ENCODE peak calls at places on chromosomes 12 and 14, in six cellular contexts. O is body of pancreas, J is GM23248, V is OCI-LY7, F is mesendoderm, S is aorta. X is an unnamed sample.

GRCh38 chr12:849192-849527 is 96.8 kb downstream of the WNK1 start:
- DNase-seq in O (no peak), J (no peak), V (no peak), F (no peak), S (no peak), X (no peak)

GRCh38 chr12:113860950-113861349 is 105.2 kb downstream of the RBM19 start:
- DNase-seq in O (no peak), J (peak; percentile 76), V (no peak), F (peak; percentile 85), S (no peak), X (no peak)

GRCh38 chr12:38711055-38711454 is 194.3 kb downstream of the CPNE8 start:
- DNase-seq in O (no peak), J (no peak), V (no peak), F (no peak), S (no peak), X (no peak)

GRCh38 chr14:63533474-63533873 is 9.7 kb downstream of the PPP2R5E start:
- DNase-seq in O (no peak), J (no peak), V (no peak), F (no peak), S (no peak), X (no peak)

GRCh38 chr14:77914073-77914721 is 114.3 kb downstream of the ADCK1 start:
- DNase-seq in O (no peak), J (no peak), V (no peak), F (peak; percentile 50), S (no peak), X (no peak)

GRCh38 chr12:24909667-24910066 is 39.2 kb downstream of the BCAT1 start:
- DNase-seq in O (peak; percentile 61), J (peak; percentile 93), V (no peak), F (no peak), S (no peak), X (no peak)

GRCh38 chr12:80412343-80412953 is 31.6 kb upstream of the PTPRQ start:
- DNase-seq in O (no peak), J (peak; percentile 80), V (peak; percentile 67), F (peak; percentile 58), S (no peak), X (no peak)

GRCh38 chr12:54680374-54680773 is 32.2 kb upstream of the DCD start:
- DNase-seq in O (peak; percentile 38), J (peak; percentile 17), V (peak; percentile 43), F (peak; percentile 82), S (no peak), X (no peak)

DNA sequence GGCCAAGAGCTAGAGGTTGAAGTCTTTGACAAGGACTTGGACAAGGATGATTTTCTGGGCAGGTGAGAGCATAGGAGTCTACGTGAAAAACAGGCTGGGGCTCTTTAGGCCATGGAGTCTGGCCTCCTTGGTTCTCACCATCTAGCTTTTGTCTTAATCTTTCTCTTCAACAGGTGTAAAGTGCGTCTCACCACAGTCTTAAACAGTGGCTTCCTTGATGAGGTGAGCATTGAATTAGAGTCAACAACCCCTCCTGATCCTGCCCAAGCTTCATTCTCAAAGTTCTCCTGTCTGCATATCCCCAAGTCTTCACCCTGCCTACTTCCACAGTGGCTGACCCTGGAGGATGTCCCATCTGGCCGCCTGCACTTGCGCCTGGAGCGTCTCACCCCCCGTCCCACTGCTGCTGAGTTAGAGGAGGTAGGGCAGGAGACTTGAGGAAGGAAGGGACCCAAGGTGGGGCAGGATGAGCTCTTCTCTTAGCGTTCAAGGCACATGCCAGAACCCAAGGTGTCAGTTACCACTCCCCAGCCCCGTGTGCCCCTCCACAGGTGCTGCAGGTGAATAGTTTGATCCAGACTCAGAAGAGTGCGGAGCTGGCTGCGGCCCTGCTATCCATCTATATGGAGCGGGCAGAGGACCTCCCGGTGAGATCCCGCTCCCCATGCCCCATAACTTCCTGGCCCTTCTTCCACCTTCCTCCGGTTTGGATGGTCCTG is 9.9 kb downstream of the ESYT1 start:
- DNase-seq in O (no peak), J (no peak), V (no peak), F (no peak), S (peak; percentile 55), X (no peak)
- H3K27ac ChIP-seq in O (no peak overlapping the region), J (no peak overlapping the region), V (no peak overlapping the region), F (no peak overlapping the region), S (no peak overlapping the region), X (no peak overlapping the region)

DNA sequence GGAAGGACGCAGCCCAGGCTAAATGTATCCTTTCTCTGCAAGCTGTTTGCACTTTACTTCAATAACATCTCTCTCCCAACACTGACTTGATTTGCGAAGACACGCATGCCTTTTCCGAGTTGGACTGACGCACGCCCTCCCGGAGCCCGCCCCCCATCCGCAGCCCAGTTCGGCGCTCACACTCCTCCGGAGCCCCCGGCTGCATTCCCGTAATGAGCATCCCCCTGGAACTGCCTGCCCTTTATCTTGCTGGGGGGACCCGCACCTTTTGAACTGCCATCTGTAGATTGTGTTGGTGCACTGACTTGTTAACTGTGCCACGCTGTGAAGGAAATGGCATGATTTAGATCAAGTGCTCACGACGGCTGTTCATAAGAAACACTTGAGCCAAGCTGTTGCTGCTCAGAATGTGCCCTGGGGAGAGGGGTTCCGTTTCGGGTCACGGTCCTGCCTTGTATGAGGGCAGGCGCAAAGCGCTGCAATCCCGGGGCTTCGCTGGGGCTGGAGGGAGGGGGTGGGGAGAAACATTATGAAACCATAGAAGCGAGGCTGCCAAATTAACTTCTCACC is 176.6 kb upstream of the CDKN3 start:
- DNase-seq in O (no peak), J (peak; percentile 47), V (no peak), F (peak; percentile 89), S (no peak), X (peak; percentile 25)
- H3K4me3 ChIP-seq in O (no peak overlapping the region), J (peak overlapping the region; percentile 69), V (no peak overlapping the region), F (peak overlapping the region; percentile 20), S (no peak overlapping the region), X (peak overlapping the region; percentile 27)

DNA sequence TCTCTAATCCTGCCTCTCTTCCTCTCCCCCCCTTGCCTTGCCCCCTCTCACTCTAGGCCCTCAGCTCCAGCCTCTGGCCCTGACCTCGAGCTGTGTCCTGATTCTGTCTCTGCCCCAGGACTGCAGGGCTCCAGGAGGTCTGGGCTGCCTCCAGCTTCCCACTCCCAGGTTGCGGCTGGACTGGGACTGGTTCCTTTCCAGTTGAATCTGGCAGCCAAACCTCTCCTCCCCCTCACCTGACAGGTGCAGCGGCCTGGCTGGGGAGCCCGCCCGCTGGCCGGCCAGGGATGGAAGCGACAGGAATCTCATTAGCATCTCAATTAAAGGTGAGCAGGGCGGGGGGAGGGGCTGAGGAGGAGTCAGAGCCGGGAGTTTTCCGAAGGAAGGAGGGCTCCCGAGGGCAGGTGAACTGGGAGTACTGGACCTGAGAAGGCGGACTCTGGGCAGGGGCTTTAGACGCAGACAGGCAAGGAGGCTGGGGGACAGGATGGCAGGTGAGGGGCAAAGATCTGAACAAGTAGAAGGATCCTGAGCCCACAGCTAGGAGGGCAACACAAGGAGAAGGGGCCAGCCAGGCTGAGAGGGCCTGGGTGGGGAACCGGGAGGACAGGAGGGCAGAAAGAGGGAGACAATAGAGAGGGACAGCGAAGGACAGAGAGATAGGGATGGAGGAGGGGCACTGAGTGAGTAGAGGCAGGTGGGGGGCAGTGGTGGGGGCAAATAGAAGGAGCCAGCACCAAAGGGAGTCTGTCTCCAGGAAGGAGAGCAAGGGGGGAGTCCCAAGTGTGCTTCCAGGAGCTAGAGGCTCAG is at the start of gene SCNN1A:
- DNase-seq in O (peak; percentile 73), J (no peak), V (no peak), F (peak; percentile 89), S (no peak), X (no peak)
- H3K27ac ChIP-seq in O (peak within 1 kb of the TSS; percentile 91), J (peak within 1 kb of the TSS; percentile 47), V (no peak within 1 kb of the TSS), F (peak within 1 kb of the TSS; percentile 74), S (no peak within 1 kb of the TSS), X (peak within 1 kb of the TSS; percentile 58)

GRCh38 chr12:66252771-66253170 is 49.5 kb upstream of the HELB start:
- DNase-seq in O (no peak), J (no peak), V (no peak), F (no peak), S (no peak), X (no peak)

GRCh38 chr12:66247741-66248140 is 54.6 kb upstream of the HELB start:
- DNase-seq in O (no peak), J (peak; percentile 6), V (no peak), F (no peak), S (no peak), X (no peak)

GRCh38 chr12:66255737-66256136 is 46.6 kb upstream of the HELB start:
- DNase-seq in O (no peak), J (no peak), V (no peak), F (no peak), S (no peak), X (no peak)

GRCh38 chr12:66251049-66251448 is 51.2 kb upstream of the HELB start:
- DNase-seq in O (no peak), J (no peak), V (no peak), F (no peak), S (no peak), X (no peak)
- H3K4me3 ChIP-seq in O (no peak overlapping the region), J (no peak overlapping the region), V (no peak overlapping the region), F (no peak overlapping the region), S (no peak overlapping the region), X (no peak overlapping the region)

DNA sequence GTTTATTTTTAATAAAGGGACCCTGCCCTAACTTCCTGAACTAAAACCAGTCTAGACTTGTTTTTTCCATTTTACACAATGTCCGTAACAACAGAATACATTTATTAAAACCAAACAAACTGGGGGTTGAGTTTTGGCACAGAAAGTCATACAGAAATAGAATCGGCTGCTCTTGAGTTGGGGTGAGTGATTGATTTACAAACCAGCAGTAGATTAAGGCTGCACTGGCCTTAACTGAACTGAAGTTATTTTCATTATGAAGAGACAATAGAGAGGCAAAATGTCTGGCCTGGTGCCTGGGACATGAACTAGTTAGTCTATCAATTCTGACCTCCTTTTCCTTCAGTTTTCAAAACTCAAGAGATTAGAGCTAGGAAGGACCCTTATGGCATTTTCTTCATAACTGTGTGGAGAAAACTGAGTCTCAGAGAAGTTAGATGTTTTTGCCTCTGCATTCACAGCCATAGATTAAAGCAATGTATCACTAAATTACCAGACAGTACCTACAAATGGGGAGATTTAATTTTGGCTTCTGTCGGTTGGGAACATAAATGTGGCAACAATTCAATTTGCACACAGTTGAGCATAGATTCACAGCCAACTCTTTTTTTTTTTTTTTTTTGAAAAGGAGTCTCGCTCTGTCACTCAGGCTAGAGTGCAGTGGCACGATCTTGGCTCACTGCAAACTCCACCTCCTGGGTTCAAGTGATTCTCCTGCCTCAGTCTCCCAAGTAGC is 19.8 kb upstream of the MGP start:
- DNase-seq in O (no peak), J (no peak), V (no peak), F (no peak), S (no peak), X (peak; percentile 65)
- H3K27ac ChIP-seq in O (peak overlapping the region; percentile 38), J (no peak overlapping the region), V (no peak overlapping the region), F (no peak overlapping the region), S (peak overlapping the region; percentile 19), X (peak overlapping the region; percentile 77)

DNA sequence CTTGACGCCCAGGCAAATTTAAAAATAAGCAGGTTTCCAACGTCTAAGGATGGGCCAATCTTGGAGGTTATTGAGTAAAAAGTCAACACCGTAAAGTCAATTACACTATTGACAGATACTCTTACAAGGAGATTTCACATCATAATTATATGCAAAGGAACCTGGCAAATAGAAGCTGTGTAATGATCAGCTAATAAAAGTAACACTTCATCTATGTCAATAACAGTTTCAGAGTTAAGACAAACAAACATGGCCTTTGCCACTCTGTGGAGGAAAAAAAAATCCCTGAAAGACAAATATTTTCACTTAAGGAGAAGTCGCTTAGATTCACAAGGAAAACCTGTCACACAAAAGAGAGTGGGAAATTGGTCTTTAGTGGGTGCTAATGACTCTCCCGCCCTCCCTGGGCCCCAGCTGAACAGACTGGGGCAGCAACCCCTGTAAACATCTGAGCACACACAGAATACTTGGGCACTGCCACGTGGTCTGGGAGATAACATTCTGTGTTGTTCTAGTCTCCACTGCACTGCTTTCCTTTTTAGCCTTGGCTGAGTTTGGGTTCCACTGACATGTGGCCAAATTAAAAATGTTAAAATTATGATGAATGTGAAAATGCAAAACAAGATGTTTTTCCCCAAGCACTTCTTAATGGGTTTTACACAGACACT is 240.8 kb downstream of the FOXN3 start:
- DNase-seq in O (no peak), J (no peak), V (no peak), F (no peak), S (no peak), X (no peak)
- H3K4me3 ChIP-seq in O (no peak overlapping the region), J (no peak overlapping the region), V (no peak overlapping the region), F (no peak overlapping the region), S (no peak overlapping the region), X (no peak overlapping the region)

X was measured in heart right ventricle.